ENCODE peak calls at places on chromosomes 6 and 20, in nine cellular contexts. L, C, E, X, Z, D, Q, U and B are unnamed samples.

GRCh38 chr6:168607272-168608112 is 166.5 kb downstream of the SMOC2 start:
- DNase-seq in X (no peak), D (peak), U (no peak), Z (no peak), Q (peak), E (peak), C (no peak), L (no peak), B (no peak)

GRCh38 chr6:116255246-116255800 is 1.4 kb upstream of the TSPYL4 start:
- DNase-seq in Q (no peak), C (no peak), D (no peak), Z (no peak), E (no peak), X (no peak), U (no peak), L (no peak), B (no peak)

GRCh38 chr6:76684881-76685280 is 612.4 kb upstream of the IMPG1 start:
- DNase-seq in C (no peak), U (no peak), E (no peak), Z (no peak), X (no peak), D (no peak), L (no peak), Q (no peak), B (no peak)

GRCh38 chr20:1119524-1119923 is 1.1 kb downstream of the PSMF1 start:
- DNase-seq in Q (no peak), E (no peak), Z (no peak), U (no peak), L (no peak), X (no peak), C (no peak), D (no peak), B (no peak)

GRCh38 chr6:44452725-44453124 is 65.2 kb downstream of the CDC5L start:
- DNase-seq in X (no peak), Z (peak), C (no peak), E (no peak), D (no peak), U (no peak), L (no peak), Q (no peak), B (no peak)

GRCh38 chr6:34132486-34133185 is 13.3 kb downstream of the GRM4 start:
- DNase-seq in E (no peak), Q (peak), Z (no peak), X (peak), C (no peak), L (no peak), U (no peak), D (no peak), B (no peak)

GRCh38 chr6:12208190-12208589 is 82.0 kb upstream of the EDN1 start:
- DNase-seq in U (no peak), X (no peak), Z (no peak), E (no peak), C (no peak), L (no peak), D (no peak), Q (no peak), B (no peak)

GRCh38 chr6:138857792-138858191 is 61.9 kb downstream of the ECT2L start:
- DNase-seq in X (no peak), Q (no peak), E (no peak), L (no peak), U (no peak), C (no peak), D (no peak), Z (no peak), B (no peak)

GRCh38 chr6:157152544-157152943 is 170.8 kb downstream of the TMEM242 start:
- DNase-seq in E (no peak), Z (no peak), D (no peak), C (no peak), U (no peak), X (no peak), Q (no peak), L (no peak), B (no peak)

GRCh38 chr20:11895832-11896484 is 21.7 kb upstream of the BTBD3 start:
- DNase-seq in X (no peak), L (no peak), Q (peak), U (no peak), C (no peak), E (no peak), D (no peak), Z (no peak), B (no peak)

GRCh38 chr6:154768280-154768679 is 35.1 kb downstream of the SCAF8 start:
- DNase-seq in C (no peak), U (no peak), X (no peak), E (no peak), Z (no peak), L (no peak), Q (no peak), D (no peak), B (no peak)

GRCh38 chr6:22366214-22366613 is 69.4 kb upstream of the PRL start:
- DNase-seq in E (no peak), X (no peak), Z (no peak), D (no peak), C (no peak), Q (no peak), U (no peak), L (no peak), B (no peak)

GRCh38 chr6:170296746-170297576 is 6.1 kb upstream of the DLL1 start:
- DNase-seq in X (no peak), L (no peak), D (peak), C (no peak), Z (no peak), E (no peak), U (no peak), Q (peak), B (no peak)

GRCh38 chr6:47524136-47524840 is 46.7 kb downstream of the CD2AP start:
- DNase-seq in Z (no peak), L (no peak), D (no peak), Q (no peak), X (no peak), C (no peak), E (no peak), U (no peak), B (no peak)

GRCh38 chr20:45479822-45480221 is 10.3 kb downstream of the WFDC2 start:
- DNase-seq in D (no peak), Z (no peak), L (no peak), Q (no peak), E (no peak), X (no peak), C (no peak), U (no peak), B (no peak)

GRCh38 chr20:23655551-23656211 is 17.9 kb upstream of the CST3 start:
- DNase-seq in C (no peak), Q (no peak), X (no peak), D (no peak), Z (no peak), L (peak), U (no peak), E (no peak), B (peak)

GRCh38 chr20:49281059-49281912 is 3.4 kb upstream of the ZNFX1 start:
- DNase-seq in Z (no peak), L (no peak), C (no peak), D (no peak), U (no peak), X (no peak), E (no peak), Q (no peak), B (no peak)

GRCh38 chr20:3239026-3239866 is at the start of gene SLC4A11:
- DNase-seq in L (peak), Q (peak), Z (no peak), D (peak), U (no peak), X (peak), E (peak), C (no peak), B (peak)

GRCh38 chr6:145818796-145819195 is 4.2 kb upstream of the FBXO30 start:
- DNase-seq in Q (no peak), E (no peak), X (no peak), D (no peak), Z (no peak), C (no peak), U (no peak), L (no peak), B (no peak)

GRCh38 chr6:16803294-16804006 is 42.2 kb upstream of the ATXN1 start:
- DNase-seq in Q (no peak), D (no peak), X (no peak), L (peak), C (no peak), E (no peak), U (no peak), Z (peak), B (peak)

GRCh38 chr20:32752458-32753250 is 9.4 kb upstream of the COMMD7 start:
- DNase-seq in Q (no peak), E (no peak), D (no peak), U (no peak), L (no peak), X (no peak), C (no peak), Z (peak), B (no peak)

GRCh38 chr6:101398716-101399626 is 5.5 kb downstream of the GRIK2 start:
- DNase-seq in X (no peak), E (no peak), C (no peak), Z (no peak), L (peak), U (no peak), Q (no peak), D (no peak), B (peak)

GRCh38 chr6:39610229-39610628 is 115.0 kb downstream of the KIF6 start:
- DNase-seq in Z (no peak), L (no peak), E (no peak), U (no peak), Q (no peak), D (no peak), X (no peak), C (no peak), B (no peak)

GRCh38 chr6:35152067-35152707 is 11.0 kb upstream of the TCP11 start:
- DNase-seq in C (no peak), E (no peak), D (no peak), Q (no peak), Z (no peak), U (no peak), L (no peak), X (no peak), B (no peak)

GRCh38 chr6:146871613-146872465 is 273.1 kb downstream of the ADGB start:
- DNase-seq in Q (no peak), D (no peak), C (no peak), Z (no peak), U (no peak), L (no peak), X (no peak), E (no peak), B (no peak)

GRCh38 chr6:38262609-38263008 is 377.1 kb downstream of the BTBD9 start:
- DNase-seq in L (no peak), X (no peak), Z (no peak), D (no peak), U (no peak), E (no peak), C (no peak), Q (no peak), B (no peak)

GRCh38 chr6:139778688-139779087 is 404.2 kb upstream of the CITED2 start:
- DNase-seq in Q (no peak), U (no peak), E (no peak), C (no peak), L (peak), D (peak), X (no peak), Z (no peak), B (peak)

GRCh38 chr6:142378138-142378875 is 76.5 kb downstream of the ADGRG6 start:
- DNase-seq in L (no peak), C (no peak), E (peak), D (no peak), Z (no peak), Q (peak), U (no peak), X (no peak), B (no peak)

GRCh38 chr6:137975058-137975940 is 108.2 kb downstream of the TNFAIP3 start:
- DNase-seq in C (no peak), E (no peak), Q (no peak), L (peak), D (no peak), X (peak), Z (no peak), U (no peak), B (peak)

GRCh38 chr20:17556842-17557674 is 12.8 kb upstream of the DSTN start:
- DNase-seq in U (no peak), C (no peak), E (peak), L (peak), D (no peak), Q (peak), X (no peak), Z (no peak), B (peak)

GRCh38 chr20:62815066-62815991 is 1.5 kb upstream of the COL9A3 start:
- DNase-seq in Z (no peak), L (peak), D (no peak), U (no peak), X (no peak), E (no peak), C (no peak), Q (no peak), B (no peak)

GRCh38 chr6:159952289-159953005 is 16.4 kb upstream of the IGF2R start:
- DNase-seq in Q (no peak), L (no peak), X (no peak), D (no peak), E (no peak), Z (no peak), C (no peak), U (no peak), B (no peak)

GRCh38 chr6:81750201-81750600 is 2.3 kb downstream of the TENT5A start:
- DNase-seq in Z (no peak), U (no peak), L (peak), E (no peak), X (no peak), C (no peak), Q (no peak), D (no peak), B (peak)

GRCh38 chr6:21522773-21523490 is 70.6 kb upstream of the SOX4 start:
- DNase-seq in Z (no peak), D (no peak), U (no peak), X (no peak), L (peak), E (peak), Q (no peak), C (no peak), B (peak)

GRCh38 chr6:70834520-70834919 is 122.3 kb downstream of the B3GAT2 start:
- DNase-seq in X (no peak), U (no peak), Z (peak), D (no peak), L (no peak), E (no peak), C (no peak), Q (no peak), B (no peak)

GRCh38 chr6:161079566-161080262 is 88.1 kb downstream of the MAP3K4 start:
- DNase-seq in U (no peak), Z (peak), C (no peak), E (no peak), X (peak), Q (no peak), L (no peak), D (peak), B (no peak)

GRCh38 chr6:43668151-43669028 is 19.2 kb downstream of the MRPS18A start:
- DNase-seq in E (peak), L (peak), X (peak), D (peak), Q (peak), C (peak), U (no peak), Z (no peak), B (peak)

GRCh38 chr6:87396595-87397392 is 11.0 kb upstream of the CFAP206 start:
- DNase-seq in Q (peak), E (peak), L (no peak), X (no peak), D (no peak), C (no peak), Z (no peak), U (no peak), B (no peak)

GRCh38 chr6:135936606-135937005 is 85.1 kb downstream of the PDE7B start:
- DNase-seq in C (no peak), Z (peak), X (no peak), D (peak), E (no peak), Q (no peak), U (no peak), L (no peak), B (no peak)